ENCODE peak calls at places on chromosome 12, in ten cellular contexts. O, X, A, E, P, U, H, J, N and R are unnamed samples.
A peak's percentile ranks its signal among the peaks of the same experiment; 100 is the strongest.

GRCh38 chr12:113933201-113933786 is 32.8 kb downstream of the RBM19 start:
- DNase-seq in O (no peak), X (no peak), A (no peak), E (no peak), P (no peak), U (no peak), H (no peak), J (no peak), N (no peak), R (no peak)

GRCh38 chr12:80413462-80413861 is 30.6 kb upstream of the PTPRQ start:
- DNase-seq in O (no peak), X (no peak), A (no peak), E (no peak), P (no peak), U (no peak), H (no peak), J (no peak), N (no peak), R (no peak)

GRCh38 chr12:6272300-6273208 is 37.9 kb upstream of the PLEKHG6 start:
- DNase-seq in O (peak; percentile 65), X (no peak), A (no peak), E (no peak), P (no peak), U (no peak), H (no peak), J (no peak), N (no peak), R (no peak)

GRCh38 chr12:120759591-120760348 is 34.1 kb downstream of the ACADS start:
- DNase-seq in O (no peak), X (no peak), A (peak; percentile 86), E (no peak), P (no peak), U (no peak), H (no peak), J (no peak), N (no peak), R (no peak)

GRCh38 chr12:98471085-98471484 is 44.3 kb upstream of the TMPO start:
- DNase-seq in O (no peak), X (no peak), A (no peak), E (no peak), P (no peak), U (no peak), H (no peak), J (no peak), N (no peak), R (no peak)

GRCh38 chr12:97229036-97229435 is 233.6 kb upstream of the RMST start:
- DNase-seq in O (no peak), X (no peak), A (peak; percentile 96), E (no peak), P (no peak), U (no peak), H (no peak), J (no peak), N (no peak), R (no peak)

GRCh38 chr12:2374092-2374740 is 321.4 kb downstream of the CACNA1C start:
- DNase-seq in O (no peak), X (no peak), A (no peak), E (no peak), P (no peak), U (no peak), H (peak; percentile 63), J (no peak), N (no peak), R (no peak)

GRCh38 chr12:5944688-5945070 is 380 bp downstream of the ANO2 start:
- DNase-seq in O (no peak), X (no peak), A (no peak), E (no peak), P (no peak), U (no peak), H (no peak), J (no peak), N (no peak), R (no peak)

GRCh38 chr12:102510463-102510862 is 30.1 kb upstream of the IGF1 start:
- DNase-seq in O (no peak), X (no peak), A (no peak), E (no peak), P (no peak), U (no peak), H (no peak), J (no peak), N (no peak), R (no peak)